ENCODE peak calls at places on chromosomes 6 and 20, in four cellular contexts. One of them, this sample, is unnamed.

GRCh38 chr20:325889-326644 is 715 bp downstream of the SOX12 start:
- DNase-seq in uterus: peak
- DNase-seq in endodermal cell: peak
- DNase-seq in AG04450: no peak
- DNase-seq in this sample: no peak

GRCh38 chr20:17969884-17970409 is 1.1 kb downstream of the MGME1 start:
- DNase-seq in endodermal cell: peak
- DNase-seq in AG04450: no peak
- DNase-seq in uterus: no peak
- DNase-seq in this sample: no peak

GRCh38 chr6:13307508-13307995 is 20.8 kb downstream of the TBC1D7 start:
- DNase-seq in endodermal cell: peak
- DNase-seq in AG04450: no peak
- DNase-seq in uterus: peak
- DNase-seq in this sample: peak

GRCh38 chr6:107622269-107622668 is 132.4 kb downstream of the SOBP start:
- DNase-seq in uterus: no peak
- DNase-seq in endodermal cell: no peak
- DNase-seq in AG04450: no peak
- DNase-seq in this sample: no peak

GRCh38 chr6:119479860-119480655 is 130.5 kb upstream of the MAN1A1 start:
- DNase-seq in endodermal cell: no peak
- DNase-seq in uterus: no peak
- DNase-seq in AG04450: no peak
- DNase-seq in this sample: peak

GRCh38 chr6:15943423-15943822 is 185.5 kb upstream of the MYLIP start:
- DNase-seq in uterus: no peak
- DNase-seq in AG04450: no peak
- DNase-seq in endodermal cell: no peak
- DNase-seq in this sample: no peak

GRCh38 chr6:157946865-157947532 is 34.7 kb upstream of the SYNJ2 start:
- DNase-seq in uterus: no peak
- DNase-seq in endodermal cell: no peak
- DNase-seq in AG04450: no peak
- DNase-seq in this sample: no peak

GRCh38 chr6:133899556-133899955 is 10.6 kb downstream of the TCF21 start:
- DNase-seq in uterus: no peak
- DNase-seq in endodermal cell: no peak
- DNase-seq in AG04450: no peak
- DNase-seq in this sample: peak

GRCh38 chr6:1965596-1966224 is 279.7 kb downstream of the GMDS start:
- DNase-seq in AG04450: no peak
- DNase-seq in uterus: no peak
- DNase-seq in endodermal cell: no peak
- DNase-seq in this sample: no peak

GRCh38 chr6:20447581-20448132 is 46.0 kb downstream of the E2F3 start:
- DNase-seq in uterus: no peak
- DNase-seq in endodermal cell: no peak
- DNase-seq in AG04450: no peak
- DNase-seq in this sample: no peak

GRCh38 chr20:37994512-37994911 is 38.7 kb downstream of the TTI1 start:
- DNase-seq in uterus: no peak
- DNase-seq in endodermal cell: no peak
- DNase-seq in AG04450: peak
- DNase-seq in this sample: peak

GRCh38 chr20:60977896-60978295 is 274.2 kb upstream of the CDH4 start:
- DNase-seq in AG04450: no peak
- DNase-seq in endodermal cell: no peak
- DNase-seq in uterus: no peak
- DNase-seq in this sample: no peak

GRCh38 chr6:146819596-146820320 is 221.0 kb downstream of the ADGB start:
- DNase-seq in uterus: no peak
- DNase-seq in AG04450: no peak
- DNase-seq in endodermal cell: no peak
- DNase-seq in this sample: no peak

GRCh38 chr6:13480631-13481501 is 6.5 kb downstream of the GFOD1 start:
- DNase-seq in uterus: no peak
- DNase-seq in endodermal cell: no peak
- DNase-seq in AG04450: no peak
- DNase-seq in this sample: no peak

GRCh38 chr6:98834060-98835031 is at the start of gene POU3F2:
- DNase-seq in endodermal cell: peak
- DNase-seq in AG04450: peak
- DNase-seq in uterus: peak
- DNase-seq in this sample: peak

GRCh38 chr20:48808382-48809034 is 19.3 kb downstream of the PREX1 start:
- DNase-seq in AG04450: no peak
- DNase-seq in uterus: no peak
- DNase-seq in endodermal cell: no peak
- DNase-seq in this sample: no peak

GRCh38 chr6:83429857-83430605 is 820 bp downstream of the ME1 start:
- DNase-seq in uterus: no peak
- DNase-seq in AG04450: no peak
- DNase-seq in endodermal cell: peak
- DNase-seq in this sample: peak

GRCh38 chr6:157443066-157443800 is 62.2 kb downstream of the ZDHHC14 start:
- DNase-seq in endodermal cell: no peak
- DNase-seq in AG04450: peak
- DNase-seq in uterus: no peak
- DNase-seq in this sample: peak

DNA sequence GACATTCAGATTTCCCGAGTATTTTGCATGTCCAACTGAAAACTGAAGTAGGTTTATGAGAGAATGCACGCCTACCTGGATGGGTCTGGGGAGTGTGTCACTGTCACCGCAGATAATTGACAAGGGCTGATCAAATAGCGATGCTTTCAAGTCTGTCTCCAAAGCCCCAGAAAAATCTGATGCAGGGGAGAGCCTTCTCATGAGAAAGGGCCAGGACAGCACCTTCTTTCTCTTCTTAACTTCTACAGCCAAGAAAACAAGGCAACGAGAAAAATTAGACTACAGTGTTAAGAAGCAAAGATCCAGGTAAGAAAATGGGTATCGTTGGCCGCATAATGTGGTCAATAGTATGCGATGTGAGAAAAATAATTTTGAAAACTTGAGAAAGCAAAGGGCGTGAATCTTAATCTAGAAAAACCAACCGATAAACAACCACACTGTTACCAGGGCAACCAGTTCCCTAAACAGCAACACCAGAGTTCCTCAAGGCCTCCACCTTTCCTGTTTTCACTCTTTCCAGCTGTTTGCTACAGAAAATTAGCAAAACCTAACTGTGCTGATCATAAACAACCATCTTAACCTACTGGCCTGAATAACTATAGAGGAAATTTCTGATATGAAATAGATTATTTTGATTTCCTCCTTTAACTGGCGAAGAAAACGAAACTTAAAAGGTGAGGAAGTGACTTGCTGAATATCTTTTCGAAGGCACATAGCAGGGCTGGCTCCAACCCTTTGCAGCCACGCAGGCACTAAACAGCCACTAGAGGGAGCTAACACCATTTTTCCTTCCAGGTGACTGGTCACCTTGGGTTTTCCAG is 2.6 kb downstream of the TAGAP start:
- DNase-seq in endodermal cell: peak
- DNase-seq in AG04450: peak
- DNase-seq in uterus: peak
- DNase-seq in this sample: peak
- H3K27ac ChIP-seq in endodermal cell: no peak
- H3K27ac ChIP-seq in AG04450: no peak
- H3K27ac ChIP-seq in uterus: peak
- H3K27ac ChIP-seq in this sample: no peak

DNA sequence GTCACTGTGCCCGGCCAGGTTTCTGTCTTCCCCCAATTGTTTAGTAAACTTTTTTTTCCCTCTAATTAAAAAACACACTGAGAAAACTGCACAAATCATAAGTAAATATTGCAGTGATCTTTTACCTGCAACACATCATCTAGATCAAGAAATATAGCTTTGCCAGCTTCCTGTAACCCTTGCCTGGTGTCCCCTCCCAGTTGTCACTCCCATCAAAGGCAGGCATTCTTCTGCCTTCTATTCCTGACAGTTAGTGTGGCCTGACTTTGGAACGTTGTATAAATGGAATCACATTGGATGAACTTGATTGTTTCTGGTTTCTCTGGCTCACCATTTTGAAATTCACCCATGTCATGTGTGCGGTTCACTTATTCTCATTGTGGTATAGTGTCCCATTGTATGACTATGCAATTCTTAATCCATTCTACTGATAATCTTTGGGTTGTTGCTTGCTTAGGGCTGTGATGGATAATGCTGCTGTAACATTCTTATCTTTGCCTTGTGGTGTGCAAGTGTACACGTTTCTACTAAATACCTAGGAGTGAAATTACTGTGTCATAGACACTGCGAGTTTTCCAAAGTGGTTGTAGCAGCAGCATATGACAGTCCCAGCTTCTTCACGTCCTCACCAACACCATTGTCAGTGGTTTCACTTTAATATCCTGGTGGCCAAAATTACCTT is 73.1 kb downstream of the VEGFA start:
- DNase-seq in endodermal cell: no peak
- DNase-seq in AG04450: no peak
- DNase-seq in uterus: no peak
- DNase-seq in this sample: no peak
- H3K27ac ChIP-seq in endodermal cell: no peak
- H3K27ac ChIP-seq in AG04450: no peak
- H3K27ac ChIP-seq in uterus: no peak
- H3K27ac ChIP-seq in this sample: no peak

DNA sequence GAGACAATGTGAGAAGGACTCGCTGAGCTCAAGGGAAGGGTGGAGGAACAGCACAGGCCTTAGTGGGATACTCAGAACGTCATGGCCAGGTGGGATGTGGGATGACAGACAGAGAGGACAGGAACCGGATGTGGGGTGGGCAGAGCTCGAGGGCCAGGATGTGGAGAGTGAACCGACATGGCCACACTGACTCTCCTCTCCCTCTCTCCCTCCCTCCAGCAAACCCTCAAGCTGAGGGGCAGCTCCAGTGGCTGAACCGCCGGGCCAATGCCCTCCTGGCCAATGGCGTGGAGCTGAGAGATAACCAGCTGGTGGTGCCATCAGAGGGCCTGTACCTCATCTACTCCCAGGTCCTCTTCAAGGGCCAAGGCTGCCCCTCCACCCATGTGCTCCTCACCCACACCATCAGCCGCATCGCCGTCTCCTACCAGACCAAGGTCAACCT is 1.6 kb downstream of the TNF start:
- DNase-seq in AG04450: no peak
- DNase-seq in uterus: no peak
- DNase-seq in endodermal cell: peak
- DNase-seq in this sample: no peak
- H3K27ac ChIP-seq in AG04450: no peak
- H3K27ac ChIP-seq in uterus: no peak
- H3K27ac ChIP-seq in endodermal cell: no peak
- H3K27ac ChIP-seq in this sample: no peak

GRCh38 chr6:35476004-35476403 is 7.8 kb downstream of the RPL10A start:
- DNase-seq in AG04450: no peak
- DNase-seq in endodermal cell: peak
- DNase-seq in uterus: no peak
- DNase-seq in this sample: no peak
- H3K27ac ChIP-seq in AG04450: no peak
- H3K27ac ChIP-seq in endodermal cell: no peak
- H3K27ac ChIP-seq in uterus: no peak
- H3K27ac ChIP-seq in this sample: no peak

DNA sequence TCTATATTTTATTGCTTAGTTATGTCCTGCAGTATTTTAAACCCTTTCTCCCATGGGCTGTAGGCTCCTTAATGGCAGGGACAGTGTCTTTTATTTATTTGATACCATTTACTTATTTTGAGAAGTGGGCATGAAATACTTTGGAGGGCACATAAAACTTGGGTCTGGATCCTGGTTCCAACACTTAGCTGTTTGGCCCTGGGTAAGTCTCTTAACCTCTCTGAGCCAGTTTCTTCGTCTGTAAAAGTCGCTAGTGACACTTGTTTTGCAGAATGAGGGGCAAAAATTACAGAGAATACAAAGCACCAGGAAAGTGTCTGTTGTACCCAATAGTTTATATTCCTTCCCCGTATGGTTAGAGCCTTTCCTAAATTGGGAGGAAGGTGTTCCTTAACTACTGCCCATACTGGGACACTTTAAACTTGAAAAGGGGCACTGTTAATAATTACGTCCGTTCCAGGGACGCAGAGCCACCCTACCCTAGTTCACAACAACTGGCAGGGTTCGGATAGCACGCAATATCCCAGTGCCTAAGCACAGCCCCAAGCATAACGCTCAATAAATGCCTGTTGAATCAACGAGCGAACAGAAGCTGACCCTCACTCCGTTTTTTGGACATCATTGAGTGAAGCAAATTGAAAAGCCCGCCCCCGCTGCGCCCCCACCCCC is 6.0 kb upstream of the ARMC12 start:
- DNase-seq in uterus: no peak
- DNase-seq in endodermal cell: no peak
- DNase-seq in AG04450: no peak
- DNase-seq in this sample: no peak
- H3K27ac ChIP-seq in uterus: peak
- H3K27ac ChIP-seq in endodermal cell: peak
- H3K27ac ChIP-seq in AG04450: no peak
- H3K27ac ChIP-seq in this sample: peak

GRCh38 chr6:53483423-53484353 is 61.2 kb downstream of the GCLC start:
- DNase-seq in endodermal cell: no peak
- DNase-seq in uterus: peak
- DNase-seq in AG04450: no peak
- DNase-seq in this sample: no peak

GRCh38 chr6:53486679-53487078 is 58.2 kb downstream of the GCLC start:
- DNase-seq in AG04450: no peak
- DNase-seq in uterus: no peak
- DNase-seq in endodermal cell: no peak
- DNase-seq in this sample: no peak

GRCh38 chr6:53487080-53487479 is 57.8 kb downstream of the GCLC start:
- DNase-seq in endodermal cell: no peak
- DNase-seq in uterus: no peak
- DNase-seq in AG04450: no peak
- DNase-seq in this sample: no peak

GRCh38 chr6:53481328-53481727 is 63.6 kb downstream of the GCLC start:
- DNase-seq in uterus: no peak
- DNase-seq in AG04450: no peak
- DNase-seq in endodermal cell: no peak
- DNase-seq in this sample: no peak

DNA sequence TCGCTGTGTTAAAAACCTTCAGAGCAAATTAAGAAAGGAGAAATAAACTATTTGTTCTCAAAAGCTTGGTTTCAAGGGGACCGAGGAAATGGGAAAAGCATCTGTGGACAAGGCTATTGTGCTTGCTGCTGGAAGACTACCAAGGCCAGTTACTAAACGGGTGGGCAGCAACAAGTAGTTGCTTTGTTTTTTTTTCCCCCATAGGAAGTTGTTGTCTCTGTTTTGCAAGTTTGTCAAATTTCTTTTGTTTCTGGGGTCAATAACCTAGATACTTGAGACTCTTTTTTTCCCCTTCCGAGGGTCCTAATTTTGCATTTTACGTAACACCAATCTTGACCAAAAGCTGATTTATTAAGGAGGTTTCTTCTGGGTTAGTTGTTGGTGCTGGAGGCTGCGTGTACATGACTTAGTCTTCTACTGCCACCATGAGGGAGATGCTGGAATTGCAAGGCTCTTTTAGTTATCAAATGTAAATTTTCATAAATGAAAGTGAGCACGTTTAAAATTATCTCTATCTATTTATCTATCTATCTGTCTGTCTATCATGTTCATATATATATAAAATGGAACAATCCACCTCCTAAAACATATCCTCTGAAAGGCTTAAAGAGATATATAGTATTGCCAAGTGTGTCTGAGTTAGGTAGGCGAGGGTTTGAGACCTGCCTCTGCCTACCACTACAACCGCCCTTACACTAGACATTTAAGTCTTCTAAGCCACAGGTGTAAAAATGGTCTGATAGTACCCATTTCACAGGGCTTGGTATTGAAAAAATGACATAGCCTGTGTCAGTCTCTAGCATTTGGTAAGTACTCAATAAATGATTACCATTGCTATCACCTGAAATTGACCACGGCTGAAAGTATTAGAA is 60.3 kb downstream of the GCLC start:
- DNase-seq in AG04450: no peak
- DNase-seq in uterus: peak
- DNase-seq in endodermal cell: peak
- DNase-seq in this sample: no peak
- H3K27ac ChIP-seq in AG04450: no peak
- H3K27ac ChIP-seq in uterus: no peak
- H3K27ac ChIP-seq in endodermal cell: no peak
- H3K27ac ChIP-seq in this sample: no peak